ENCODE peak calls at places on chromosomes 2 and 18, in six cellular contexts. U is body of pancreas, Y is GM23338, G is NCI-H1417, D is GM12878, X is foreskin fibroblast. W is an unnamed sample.

GRCh38 chr2:127584047-127584446 is 48.6 kb downstream of the MYO7B start:
- DNase-seq in U (no peak), Y (no peak), G (no peak), D (no peak), X (no peak), W (no peak)

GRCh38 chr18:13518382-13518781 is 208.0 kb downstream of the FAM210A start:
- DNase-seq in U (no peak), Y (no peak), G (no peak), D (no peak), X (no peak), W (no peak)

GRCh38 chr18:62938006-62938405 is 222.7 kb downstream of the PHLPP1 start:
- DNase-seq in U (no peak), Y (no peak), G (no peak), D (no peak), X (peak), W (no peak)

GRCh38 chr2:238389985-238390682 is 36.6 kb upstream of the ASB1 start:
- DNase-seq in U (peak), Y (no peak), G (peak), D (no peak), X (no peak), W (no peak)

GRCh38 chr2:228559774-228560415 is 378.4 kb upstream of the SPHKAP start:
- DNase-seq in U (no peak), Y (no peak), G (no peak), D (no peak), X (no peak), W (no peak)

GRCh38 chr2:241111443-241111810 is 9.3 kb upstream of the MTERF4 start:
- DNase-seq in U (no peak), Y (no peak), G (no peak), D (no peak), X (no peak), W (no peak)

GRCh38 chr2:85445316-85446295 is 27.1 kb downstream of the SH2D6 start:
- DNase-seq in U (peak), Y (no peak), G (no peak), D (no peak), X (peak), W (peak)

GRCh38 chr18:48265328-48265727 is 143.9 kb downstream of the ZBTB7C start:
- DNase-seq in U (no peak), Y (no peak), G (no peak), D (no peak), X (no peak), W (no peak)

GRCh38 chr2:106119074-106119473 is 75.0 kb downstream of the UXS1 start:
- DNase-seq in U (no peak), Y (no peak), G (no peak), D (no peak), X (no peak), W (no peak)

GRCh38 chr2:160371251-160372009 is 122.2 kb downstream of the RBMS1 start:
- DNase-seq in U (no peak), Y (no peak), G (no peak), D (no peak), X (no peak), W (no peak)

GRCh38 chr2:64581777-64582539 is 57.8 kb downstream of the AFTPH start:
- DNase-seq in U (no peak), Y (no peak), G (no peak), D (no peak), X (no peak), W (no peak)

GRCh38 chr2:72794572-72794971 is 31.3 kb downstream of the EXOC6B start:
- DNase-seq in U (no peak), Y (no peak), G (no peak), D (no peak), X (peak), W (no peak)

GRCh38 chr2:227297052-227297451 is 28.0 kb upstream of the MFF start:
- DNase-seq in U (no peak), Y (no peak), G (no peak), D (no peak), X (no peak), W (no peak)

GRCh38 chr2:120958623-120959366 is 223.1 kb downstream of the GLI2 start:
- DNase-seq in U (no peak), Y (peak), G (no peak), D (no peak), X (no peak), W (no peak)

GRCh38 chr2:230942920-230943896 is 18.2 kb upstream of the GPR55 start:
- DNase-seq in U (peak), Y (no peak), G (no peak), D (peak), X (peak), W (no peak)

GRCh38 chr2:80499095-80499494 is 194.5 kb upstream of the LRRTM1 start:
- DNase-seq in U (peak), Y (peak), G (peak), D (no peak), X (peak), W (peak)

GRCh38 chr2:136582631-136583205 is 182.6 kb upstream of the THSD7B start:
- DNase-seq in U (peak), Y (peak), G (no peak), D (no peak), X (peak), W (no peak)

GRCh38 chr18:67600181-67600631 is 83.7 kb upstream of the DSEL start:
- DNase-seq in U (no peak), Y (no peak), G (no peak), D (no peak), X (peak), W (peak)

GRCh38 chr18:52326001-52326400 is 14.0 kb upstream of the DCC start:
- DNase-seq in U (no peak), Y (no peak), G (no peak), D (no peak), X (peak), W (no peak)

GRCh38 chr2:113211226-113212105 is 37.7 kb downstream of the PSD4 start:
- DNase-seq in U (peak), Y (no peak), G (no peak), D (no peak), X (peak), W (peak)

GRCh38 chr18:378039-378438 is 110.2 kb upstream of the THOC1 start:
- DNase-seq in U (no peak), Y (no peak), G (no peak), D (no peak), X (no peak), W (no peak)

GRCh38 chr2:144642106-144642505 is 122.2 kb upstream of the ZEB2 start:
- DNase-seq in U (no peak), Y (no peak), G (no peak), D (no peak), X (no peak), W (no peak)

GRCh38 chr2:240427729-240428128 is 7.7 kb upstream of the GPC1 start:
- DNase-seq in U (no peak), Y (no peak), G (no peak), D (no peak), X (no peak), W (no peak)

GRCh38 chr2:96764253-96764637 is 3.5 kb downstream of the CNNM4 start:
- DNase-seq in U (peak), Y (peak), G (peak), D (no peak), X (peak), W (no peak)

GRCh38 chr2:204604061-204604460 is 58.8 kb downstream of the PARD3B start:
- DNase-seq in U (no peak), Y (no peak), G (no peak), D (no peak), X (peak), W (peak)

GRCh38 chr2:101427240-101427639 is 39.9 kb upstream of the CREG2 start:
- DNase-seq in U (no peak), Y (no peak), G (no peak), D (no peak), X (no peak), W (no peak)

GRCh38 chr2:60945341-60945740 is 64.0 kb downstream of the REL start:
- DNase-seq in U (no peak), Y (no peak), G (no peak), D (no peak), X (no peak), W (no peak)